ENCODE peak calls at places on chromosomes 11 and 22, in eight cellular contexts. One of them, this sample, is unnamed.

GRCh38 chr22:17974703-17975372 is 49.5 kb downstream of the MICAL3 start:
- DNase-seq in activated CD8-positive, alpha-beta memory T cell treated with anti-CD3 and anti-CD28 coated beads for 24 hours: no peak
- DNase-seq in substantia nigra: no peak
- DNase-seq in GM12865: peak
- DNase-seq in dermis blood vessel endothelial cell: no peak
- DNase-seq in astrocyte of the spinal cord: no peak
- DNase-seq in KG1: no peak
- DNase-seq in A549: no peak
- DNase-seq in this sample: no peak

GRCh38 chr22:16961477-16962186 is 46.4 kb downstream of the GAB4 start:
- DNase-seq in activated CD8-positive, alpha-beta memory T cell treated with anti-CD3 and anti-CD28 coated beads for 24 hours: no peak
- DNase-seq in substantia nigra: no peak
- DNase-seq in GM12865: no peak
- DNase-seq in dermis blood vessel endothelial cell: no peak
- DNase-seq in astrocyte of the spinal cord: no peak
- DNase-seq in KG1: no peak
- DNase-seq in A549: no peak
- DNase-seq in this sample: no peak

GRCh38 chr22:46241397-46242007 is 8.6 kb downstream of the CDPF1 start:
- DNase-seq in activated CD8-positive, alpha-beta memory T cell treated with anti-CD3 and anti-CD28 coated beads for 24 hours: no peak
- DNase-seq in substantia nigra: no peak
- DNase-seq in GM12865: no peak
- DNase-seq in dermis blood vessel endothelial cell: no peak
- DNase-seq in astrocyte of the spinal cord: no peak
- DNase-seq in KG1: no peak
- DNase-seq in A549: no peak
- DNase-seq in this sample: no peak

GRCh38 chr22:28604961-28605360 is 74.7 kb downstream of the TTC28 start:
- DNase-seq in activated CD8-positive, alpha-beta memory T cell treated with anti-CD3 and anti-CD28 coated beads for 24 hours: no peak
- DNase-seq in substantia nigra: no peak
- DNase-seq in GM12865: no peak
- DNase-seq in dermis blood vessel endothelial cell: peak
- DNase-seq in astrocyte of the spinal cord: peak
- DNase-seq in KG1: no peak
- DNase-seq in A549: no peak
- DNase-seq in this sample: no peak

GRCh38 chr11:28566643-28567042 is 458.5 kb downstream of the METTL15 start:
- DNase-seq in activated CD8-positive, alpha-beta memory T cell treated with anti-CD3 and anti-CD28 coated beads for 24 hours: no peak
- DNase-seq in substantia nigra: no peak
- DNase-seq in GM12865: no peak
- DNase-seq in dermis blood vessel endothelial cell: peak
- DNase-seq in astrocyte of the spinal cord: peak
- DNase-seq in KG1: no peak
- DNase-seq in A549: peak
- DNase-seq in this sample: no peak

GRCh38 chr11:64854534-64855502 is 10.4 kb upstream of the CDC42BPG start:
- DNase-seq in activated CD8-positive, alpha-beta memory T cell treated with anti-CD3 and anti-CD28 coated beads for 24 hours: no peak
- DNase-seq in substantia nigra: no peak
- DNase-seq in GM12865: no peak
- DNase-seq in dermis blood vessel endothelial cell: peak
- DNase-seq in astrocyte of the spinal cord: peak
- DNase-seq in KG1: no peak
- DNase-seq in A549: peak
- DNase-seq in this sample: peak

GRCh38 chr11:29159552-29160465 is 857.0 kb downstream of the KCNA4 start:
- DNase-seq in activated CD8-positive, alpha-beta memory T cell treated with anti-CD3 and anti-CD28 coated beads for 24 hours: no peak
- DNase-seq in substantia nigra: no peak
- DNase-seq in GM12865: peak
- DNase-seq in dermis blood vessel endothelial cell: peak
- DNase-seq in astrocyte of the spinal cord: peak
- DNase-seq in KG1: peak
- DNase-seq in A549: peak
- DNase-seq in this sample: peak

GRCh38 chr11:6693342-6694228 is 10.4 kb upstream of the MRPL17 start:
- DNase-seq in activated CD8-positive, alpha-beta memory T cell treated with anti-CD3 and anti-CD28 coated beads for 24 hours: no peak
- DNase-seq in substantia nigra: no peak
- DNase-seq in GM12865: no peak
- DNase-seq in dermis blood vessel endothelial cell: peak
- DNase-seq in astrocyte of the spinal cord: peak
- DNase-seq in KG1: no peak
- DNase-seq in A549: no peak
- DNase-seq in this sample: no peak

GRCh38 chr11:19244084-19244483 is 3.3 kb upstream of the E2F8 start:
- DNase-seq in activated CD8-positive, alpha-beta memory T cell treated with anti-CD3 and anti-CD28 coated beads for 24 hours: no peak
- DNase-seq in substantia nigra: no peak
- DNase-seq in GM12865: no peak
- DNase-seq in dermis blood vessel endothelial cell: no peak
- DNase-seq in astrocyte of the spinal cord: no peak
- DNase-seq in KG1: no peak
- DNase-seq in A549: no peak
- DNase-seq in this sample: no peak

GRCh38 chr11:105033344-105033743 is 1.6 kb downstream of the CASP1 start:
- DNase-seq in activated CD8-positive, alpha-beta memory T cell treated with anti-CD3 and anti-CD28 coated beads for 24 hours: no peak
- DNase-seq in substantia nigra: no peak
- DNase-seq in GM12865: no peak
- DNase-seq in dermis blood vessel endothelial cell: no peak
- DNase-seq in astrocyte of the spinal cord: no peak
- DNase-seq in KG1: no peak
- DNase-seq in A549: no peak
- DNase-seq in this sample: no peak

GRCh38 chr11:45677811-45678515 is 12.5 kb upstream of the CHST1 start:
- DNase-seq in activated CD8-positive, alpha-beta memory T cell treated with anti-CD3 and anti-CD28 coated beads for 24 hours: no peak
- DNase-seq in substantia nigra: no peak
- DNase-seq in GM12865: no peak
- DNase-seq in dermis blood vessel endothelial cell: no peak
- DNase-seq in astrocyte of the spinal cord: no peak
- DNase-seq in KG1: no peak
- DNase-seq in A549: no peak
- DNase-seq in this sample: no peak

GRCh38 chr22:27196483-27196882 is 539.1 kb downstream of the MIAT start:
- DNase-seq in activated CD8-positive, alpha-beta memory T cell treated with anti-CD3 and anti-CD28 coated beads for 24 hours: no peak
- DNase-seq in substantia nigra: no peak
- DNase-seq in GM12865: no peak
- DNase-seq in dermis blood vessel endothelial cell: no peak
- DNase-seq in astrocyte of the spinal cord: no peak
- DNase-seq in KG1: no peak
- DNase-seq in A549: no peak
- DNase-seq in this sample: no peak

GRCh38 chr22:22348127-22348814 is 103.7 kb downstream of the VPREB1 start:
- DNase-seq in activated CD8-positive, alpha-beta memory T cell treated with anti-CD3 and anti-CD28 coated beads for 24 hours: no peak
- DNase-seq in substantia nigra: no peak
- DNase-seq in GM12865: peak
- DNase-seq in dermis blood vessel endothelial cell: no peak
- DNase-seq in astrocyte of the spinal cord: no peak
- DNase-seq in KG1: no peak
- DNase-seq in A549: no peak
- DNase-seq in this sample: peak

GRCh38 chr22:49272546-49273125 is 555.0 kb downstream of the BRD1 start:
- DNase-seq in activated CD8-positive, alpha-beta memory T cell treated with anti-CD3 and anti-CD28 coated beads for 24 hours: no peak
- DNase-seq in substantia nigra: no peak
- DNase-seq in GM12865: no peak
- DNase-seq in dermis blood vessel endothelial cell: no peak
- DNase-seq in astrocyte of the spinal cord: no peak
- DNase-seq in KG1: no peak
- DNase-seq in A549: no peak
- DNase-seq in this sample: no peak

GRCh38 chr11:78539566-78539965 is 35.1 kb downstream of the NARS2 start:
- DNase-seq in activated CD8-positive, alpha-beta memory T cell treated with anti-CD3 and anti-CD28 coated beads for 24 hours: no peak
- DNase-seq in substantia nigra: no peak
- DNase-seq in GM12865: no peak
- DNase-seq in dermis blood vessel endothelial cell: no peak
- DNase-seq in astrocyte of the spinal cord: no peak
- DNase-seq in KG1: no peak
- DNase-seq in A549: no peak
- DNase-seq in this sample: no peak

GRCh38 chr11:37946155-37946766 is 1348.2 kb upstream of the RAG2 start:
- DNase-seq in activated CD8-positive, alpha-beta memory T cell treated with anti-CD3 and anti-CD28 coated beads for 24 hours: no peak
- DNase-seq in substantia nigra: no peak
- DNase-seq in GM12865: peak
- DNase-seq in dermis blood vessel endothelial cell: peak
- DNase-seq in astrocyte of the spinal cord: peak
- DNase-seq in KG1: peak
- DNase-seq in A549: no peak
- DNase-seq in this sample: peak

GRCh38 chr11:93921695-93922468 is 71.5 kb upstream of the VSTM5 start:
- DNase-seq in activated CD8-positive, alpha-beta memory T cell treated with anti-CD3 and anti-CD28 coated beads for 24 hours: no peak
- DNase-seq in substantia nigra: no peak
- DNase-seq in GM12865: peak
- DNase-seq in dermis blood vessel endothelial cell: peak
- DNase-seq in astrocyte of the spinal cord: peak
- DNase-seq in KG1: peak
- DNase-seq in A549: peak
- DNase-seq in this sample: peak

GRCh38 chr11:2724653-2725366 is 25.0 kb upstream of the KCNQ1OT1 start:
- DNase-seq in activated CD8-positive, alpha-beta memory T cell treated with anti-CD3 and anti-CD28 coated beads for 24 hours: no peak
- DNase-seq in substantia nigra: no peak
- DNase-seq in GM12865: no peak
- DNase-seq in dermis blood vessel endothelial cell: no peak
- DNase-seq in astrocyte of the spinal cord: no peak
- DNase-seq in KG1: no peak
- DNase-seq in A549: no peak
- DNase-seq in this sample: no peak

GRCh38 chr11:107050126-107050525 is 31.9 kb upstream of the GUCY1A2 start:
- DNase-seq in activated CD8-positive, alpha-beta memory T cell treated with anti-CD3 and anti-CD28 coated beads for 24 hours: no peak
- DNase-seq in substantia nigra: no peak
- DNase-seq in GM12865: no peak
- DNase-seq in dermis blood vessel endothelial cell: no peak
- DNase-seq in astrocyte of the spinal cord: peak
- DNase-seq in KG1: no peak
- DNase-seq in A549: no peak
- DNase-seq in this sample: no peak

GRCh38 chr11:78151804-78152203 is 12.4 kb upstream of the ALG8 start:
- DNase-seq in activated CD8-positive, alpha-beta memory T cell treated with anti-CD3 and anti-CD28 coated beads for 24 hours: no peak
- DNase-seq in substantia nigra: no peak
- DNase-seq in GM12865: no peak
- DNase-seq in dermis blood vessel endothelial cell: no peak
- DNase-seq in astrocyte of the spinal cord: no peak
- DNase-seq in KG1: no peak
- DNase-seq in A549: no peak
- DNase-seq in this sample: no peak

This sample was measured in Kasumi-1.